ENCODE peak calls at places on chromosome 11, in seven cellular contexts. J is PC-3, E is caudate nucleus, V is A549, R is epithelial cell of prostate, U is fibroblast of lung, H is mesendoderm. S is an unnamed sample.

GRCh38 chr11:116513894-116514293 is 258.9 kb downstream of the BUD13 start:
- DNase-seq in J (peak; percentile 63), E (no peak), V (no peak), R (no peak), U (peak; percentile 3), H (peak; percentile 78), S (no peak)

GRCh38 chr11:10561043-10561818 is 7.2 kb downstream of the LYVE1 start:
- DNase-seq in J (peak; percentile 79), E (no peak), V (no peak), R (peak; percentile 45), U (no peak), H (no peak), S (no peak)

GRCh38 chr11:80562726-80563125 is 1121.9 kb upstream of the TENM4 start:
- DNase-seq in J (no peak), E (no peak), V (no peak), R (no peak), U (no peak), H (peak; percentile 16), S (no peak)

GRCh38 chr11:57713849-57714248 is 1.5 kb downstream of the TMX2 start:
- DNase-seq in J (no peak), E (no peak), V (no peak), R (no peak), U (no peak), H (peak; percentile 16), S (no peak)

GRCh38 chr11:45684440-45684839 is 19.0 kb upstream of the CHST1 start:
- DNase-seq in J (no peak), E (no peak), V (no peak), R (no peak), U (no peak), H (no peak), S (no peak)

GRCh38 chr11:19093976-19094375 is 23.0 kb upstream of the ZDHHC13 start:
- DNase-seq in J (peak; percentile 45), E (no peak), V (no peak), R (no peak), U (no peak), H (no peak), S (no peak)

GRCh38 chr11:26946209-26946828 is 47.6 kb upstream of the FIBIN start:
- DNase-seq in J (no peak), E (no peak), V (no peak), R (no peak), U (peak; percentile 67), H (no peak), S (no peak)

GRCh38 chr11:38818720-38819119 is 2220.7 kb upstream of the RAG2 start:
- DNase-seq in J (peak; percentile 28), E (no peak), V (no peak), R (no peak), U (no peak), H (no peak), S (no peak)

GRCh38 chr11:18452927-18453326 is 2.7 kb upstream of the LDHAL6A start:
- DNase-seq in J (peak; percentile 60), E (no peak), V (no peak), R (no peak), U (no peak), H (peak; percentile 3), S (no peak)

GRCh38 chr11:79160786-79161403 is 279.9 kb downstream of the TENM4 start:
- DNase-seq in J (peak; percentile 81), E (no peak), V (no peak), R (no peak), U (peak; percentile 57), H (peak; percentile 49), S (no peak)

GRCh38 chr11:80096736-80097135 is 655.9 kb upstream of the TENM4 start:
- DNase-seq in J (peak; percentile 41), E (no peak), V (no peak), R (no peak), U (peak; percentile 62), H (no peak), S (no peak)

GRCh38 chr11:117585631-117586030 is 211.4 kb downstream of the DSCAML1 start:
- DNase-seq in J (no peak), E (no peak), V (no peak), R (no peak), U (no peak), H (no peak), S (no peak)

GRCh38 chr11:113871331-113871730 is 4.0 kb downstream of the USP28 start:
- DNase-seq in J (no peak), E (no peak), V (no peak), R (no peak), U (no peak), H (no peak), S (no peak)

GRCh38 chr11:27505781-27506180 is 788 bp downstream of the LIN7C start:
- DNase-seq in J (no peak), E (no peak), V (no peak), R (no peak), U (no peak), H (no peak), S (no peak)

GRCh38 chr11:112999518-112999917 is 38.3 kb downstream of the NCAM1 start:
- DNase-seq in J (no peak), E (no peak), V (no peak), R (no peak), U (no peak), H (no peak), S (no peak)

GRCh38 chr11:110367571-110367970 is 62.2 kb upstream of the FDX1 start:
- DNase-seq in J (peak; percentile 50), E (no peak), V (no peak), R (no peak), U (peak; percentile 37), H (no peak), S (no peak)

GRCh38 chr11:110366234-110366633 is 63.5 kb upstream of the FDX1 start:
- DNase-seq in J (peak; percentile 50), E (no peak), V (no peak), R (no peak), U (peak; percentile 23), H (no peak), S (no peak)

DNA sequence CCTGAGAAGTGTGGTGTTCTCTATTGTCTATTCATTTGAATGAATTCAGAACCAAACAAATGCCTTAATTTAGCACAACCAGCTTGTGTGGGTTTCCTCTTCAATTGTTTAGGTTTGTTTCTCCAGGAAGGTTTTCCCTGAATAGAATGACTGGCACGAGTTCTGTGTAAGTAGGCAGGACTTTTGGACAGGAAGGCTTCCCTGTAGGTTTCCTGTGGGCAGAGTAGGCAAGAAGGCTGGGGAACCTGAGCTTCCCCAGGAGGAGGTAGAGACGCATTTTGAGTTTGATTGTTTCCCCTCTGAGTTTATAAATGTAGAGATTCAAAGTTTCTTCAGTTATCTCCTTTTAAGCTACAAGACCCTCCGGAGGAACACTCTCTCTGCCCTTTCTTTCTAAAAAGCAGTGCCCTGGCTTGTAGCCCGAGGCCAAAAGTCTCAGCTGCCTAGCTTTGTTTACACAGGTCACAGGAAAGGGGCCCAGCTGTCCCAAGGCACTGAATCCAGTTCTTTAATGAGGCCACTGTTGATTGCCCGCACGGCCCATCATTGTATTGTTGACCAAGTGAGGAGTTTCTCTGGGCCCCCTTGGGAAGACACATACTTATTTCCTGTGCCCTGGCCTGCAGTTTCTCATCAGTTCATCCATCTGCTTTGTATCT is 66.6 kb upstream of the RDX start:
- DNase-seq in J (peak; percentile 72), E (no peak), V (no peak), R (no peak), U (peak; percentile 18), H (peak; percentile 82), S (no peak)
- H3K27ac ChIP-seq in J (peak overlapping the region; percentile 70), E (peak overlapping the region; percentile 87), V (peak overlapping the region; percentile 92), R (no peak overlapping the region), U (no peak overlapping the region), H (peak overlapping the region; percentile 68), S (no peak overlapping the region)

DNA sequence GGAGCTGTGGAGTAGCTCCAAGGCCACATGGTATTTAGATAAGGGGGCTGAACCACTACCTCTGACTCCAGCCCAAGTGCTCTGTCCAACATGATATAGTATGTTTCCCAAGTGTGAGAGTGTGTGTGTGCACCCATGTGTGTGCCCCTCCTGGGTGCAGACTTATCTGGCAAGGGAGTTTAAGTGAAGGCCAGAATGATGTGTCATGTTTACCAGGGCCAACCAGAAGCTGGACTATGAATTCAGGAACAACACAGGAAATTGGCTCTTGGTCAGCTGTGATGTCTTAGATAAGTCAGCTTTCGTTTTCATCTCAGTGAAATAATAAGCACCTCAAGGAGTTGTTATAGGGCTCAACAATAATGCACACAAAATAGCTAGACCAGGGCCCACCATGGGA is 121.1 kb downstream of the ME3 start:
- DNase-seq in J (peak; percentile 86), E (no peak), V (peak; percentile 40), R (peak; percentile 59), U (peak; percentile 90), H (peak; percentile 18), S (no peak)
- H3K27ac ChIP-seq in J (peak overlapping the region; percentile 65), E (no peak overlapping the region), V (peak overlapping the region; percentile 58), R (peak overlapping the region; percentile 39), U (no peak overlapping the region), H (peak overlapping the region; percentile 22), S (no peak overlapping the region)

GRCh38 chr11:12402691-12403120 is 25.3 kb downstream of the PARVA start:
- DNase-seq in J (no peak), E (no peak), V (no peak), R (no peak), U (peak; percentile 60), H (no peak), S (no peak)
- H3K27ac ChIP-seq in J (no peak overlapping the region), E (no peak overlapping the region), V (no peak overlapping the region), R (no peak overlapping the region), U (no peak overlapping the region), H (no peak overlapping the region), S (no peak overlapping the region)

GRCh38 chr11:65788801-65789200 is 1.9 kb downstream of the OVOL1 start:
- DNase-seq in J (no peak), E (no peak), V (no peak), R (no peak), U (no peak), H (no peak), S (no peak)

GRCh38 chr11:65790902-65791650 is 4.2 kb downstream of the OVOL1 start:
- DNase-seq in J (no peak), E (no peak), V (no peak), R (no peak), U (no peak), H (no peak), S (no peak)

GRCh38 chr11:65787649-65788622 is 1.1 kb downstream of the OVOL1 start:
- DNase-seq in J (no peak), E (no peak), V (no peak), R (no peak), U (no peak), H (peak; percentile 66), S (no peak)

GRCh38 chr11:65790104-65790901 is 3.4 kb downstream of the OVOL1 start:
- DNase-seq in J (no peak), E (no peak), V (no peak), R (no peak), U (no peak), H (no peak), S (no peak)

DNA sequence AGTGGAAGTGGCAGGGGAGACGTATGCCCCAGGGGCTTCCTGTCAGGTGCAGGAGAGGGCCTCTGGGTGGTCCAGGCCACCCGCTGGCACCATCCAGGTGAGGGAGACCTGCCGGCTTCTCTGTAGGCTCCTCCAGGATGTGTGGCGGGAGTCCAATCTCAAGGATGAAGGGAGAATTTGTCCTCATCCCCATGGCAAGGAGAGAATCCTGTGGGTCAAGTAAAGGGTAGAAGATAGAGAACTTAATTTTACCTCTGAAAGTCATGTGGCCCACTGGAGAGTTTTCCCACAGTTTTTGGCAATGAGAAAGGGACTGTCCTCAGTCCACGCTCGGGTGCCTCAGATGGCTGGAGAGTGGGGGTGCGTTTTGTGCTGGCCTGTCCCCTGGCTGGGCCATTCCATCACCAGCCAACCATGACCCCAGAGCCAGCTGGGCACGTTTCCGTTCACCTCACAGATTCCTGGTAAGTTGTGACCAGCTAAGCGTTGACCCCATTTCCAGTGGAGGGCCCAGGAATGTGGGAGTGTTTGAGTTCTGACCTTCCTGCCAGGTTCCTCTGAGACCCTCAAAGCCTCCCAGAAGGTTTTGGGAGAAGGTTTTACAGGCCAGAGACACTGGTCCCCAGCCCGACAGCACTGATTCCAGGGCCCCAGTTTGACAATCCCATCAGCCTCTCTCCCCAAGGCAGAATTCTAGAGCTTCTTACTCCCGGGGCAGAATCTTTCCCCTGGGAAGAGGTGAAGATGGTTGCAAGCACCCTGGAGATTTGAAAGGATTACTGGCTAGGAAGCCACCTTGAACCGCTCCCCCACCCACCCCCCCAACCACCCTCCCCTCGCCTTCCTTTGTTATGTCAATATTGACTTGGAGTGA is 2.6 kb downstream of the OVOL1 start:
- DNase-seq in J (no peak), E (no peak), V (no peak), R (no peak), U (no peak), H (no peak), S (no peak)
- H3K27ac ChIP-seq in J (no peak overlapping the region), E (no peak overlapping the region), V (no peak overlapping the region), R (no peak overlapping the region), U (no peak overlapping the region), H (no peak overlapping the region), S (no peak overlapping the region)

S was measured in naive thymus-derived CD4-positive, alpha-beta T cell.